ENCODE peak calls at places on chromosomes 11 and 22, in ten cellular contexts. F is right atrium auricular region, L is kidney epithelial cell, D is RWPE1, P is choroid plexus epithelial cell, I is ovary, V is AG04450, B is NB4, J is GM20000, G is stomach. M is an unnamed sample.

GRCh38 chr22:39316440-39317083 is 2.9 kb downstream of the RPL3 start:
- DNase-seq in F (peak), L (peak), D (peak), P (peak), I (peak), V (peak), B (peak), J (peak), G (peak), M (peak)

GRCh38 chr11:36718481-36718880 is 120.4 kb upstream of the RAG2 start:
- DNase-seq in F (no peak), L (no peak), D (no peak), P (no peak), I (no peak), V (no peak), B (no peak), J (no peak), G (no peak), M (no peak)

GRCh38 chr22:32286290-32286840 is 31.2 kb upstream of the SLC5A4 start:
- DNase-seq in F (no peak), L (no peak), D (no peak), P (no peak), I (no peak), V (no peak), B (no peak), J (no peak), G (no peak), M (no peak)

GRCh38 chr11:23403210-23404185 is 543.2 kb upstream of the CCDC179 start:
- DNase-seq in F (no peak), L (no peak), D (no peak), P (no peak), I (peak), V (no peak), B (no peak), J (no peak), G (no peak), M (no peak)

GRCh38 chr11:41497974-41498373 is 38.5 kb upstream of the LRRC4C start:
- DNase-seq in F (no peak), L (no peak), D (no peak), P (peak), I (no peak), V (no peak), B (no peak), J (no peak), G (no peak), M (no peak)

GRCh38 chr11:121930004-121930965 is 185.7 kb downstream of the BLID start:
- DNase-seq in F (no peak), L (peak), D (no peak), P (peak), I (no peak), V (no peak), B (no peak), J (peak), G (no peak), M (no peak)

GRCh38 chr11:63144121-63144520 is at the start of gene SLC22A24:
- DNase-seq in F (no peak), L (no peak), D (no peak), P (no peak), I (no peak), V (no peak), B (no peak), J (no peak), G (no peak), M (no peak)

GRCh38 chr22:30305519-30305905 is 16.2 kb upstream of the CASTOR1 start:
- DNase-seq in F (peak), L (no peak), D (no peak), P (peak), I (peak), V (no peak), B (peak), J (peak), G (peak), M (no peak)

GRCh38 chr22:32823024-32823730 is 21.7 kb downstream of the TIMP3 start:
- DNase-seq in F (no peak), L (no peak), D (no peak), P (peak), I (no peak), V (no peak), B (peak), J (no peak), G (peak), M (peak)

GRCh38 chr22:20463324-20464095 is 25.9 kb upstream of the SCARF2 start:
- DNase-seq in F (no peak), L (no peak), D (no peak), P (no peak), I (no peak), V (no peak), B (peak), J (peak), G (no peak), M (no peak)

GRCh38 chr22:22710719-22711531 is 66.5 kb downstream of the GGTLC2 start:
- DNase-seq in F (peak), L (no peak), D (peak), P (peak), I (peak), V (no peak), B (peak), J (peak), G (peak), M (peak)

GRCh38 chr22:22712666-22713365 is 68.4 kb downstream of the GGTLC2 start:
- DNase-seq in F (peak), L (no peak), D (no peak), P (no peak), I (no peak), V (no peak), B (no peak), J (no peak), G (no peak), M (no peak)

GRCh38 chr22:22711532-22711913 is 67.1 kb downstream of the GGTLC2 start:
- DNase-seq in F (peak), L (no peak), D (no peak), P (no peak), I (no peak), V (no peak), B (no peak), J (no peak), G (no peak), M (no peak)

GRCh38 chr22:22712092-22712658 is 67.8 kb downstream of the GGTLC2 start:
- DNase-seq in F (peak), L (no peak), D (no peak), P (no peak), I (no peak), V (no peak), B (no peak), J (no peak), G (no peak), M (no peak)

DNA sequence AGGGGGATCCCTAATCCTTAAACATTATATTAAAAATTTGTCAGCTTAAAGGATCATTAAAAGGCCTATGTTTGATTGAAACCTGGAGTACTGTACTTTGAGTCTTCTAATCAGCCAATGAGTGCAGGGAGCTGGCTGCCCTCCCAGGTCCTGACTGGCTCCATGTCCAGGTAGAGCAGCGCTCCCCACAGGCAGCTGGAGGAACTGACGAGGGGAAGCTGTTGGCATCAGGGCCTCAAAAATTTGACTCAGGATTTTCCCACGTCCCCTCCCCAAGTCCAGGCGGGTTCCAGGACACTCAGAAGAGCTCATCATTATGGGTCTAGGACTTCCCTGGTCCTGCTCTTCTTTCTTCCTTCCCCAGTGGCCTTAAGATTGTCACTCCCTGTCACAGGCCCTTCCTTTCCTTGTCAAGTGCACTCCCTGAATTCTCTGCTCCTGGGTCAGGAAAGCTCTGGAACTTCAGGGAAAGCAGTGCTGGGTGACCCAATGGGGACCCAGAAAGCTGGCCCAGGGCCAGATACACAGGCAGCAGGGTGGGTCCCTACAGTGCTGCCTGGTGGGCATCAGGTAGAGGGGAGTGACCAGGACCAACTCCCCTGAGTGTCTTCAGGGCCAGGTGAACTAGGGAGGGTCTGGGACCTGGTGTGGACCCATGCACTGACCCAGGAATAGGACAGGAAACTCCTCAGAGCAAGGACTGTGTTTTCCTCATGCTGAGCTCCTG is 65.5 kb downstream of the GGTLC2 start:
- DNase-seq in F (peak), L (no peak), D (no peak), P (peak), I (no peak), V (no peak), B (peak), J (no peak), G (no peak), M (no peak)
- TF ChIP-seq CTCF in F (no peak), L (peak), D (no peak), P (peak), I (no peak), V (no peak), B (peak), J (no peak), G (no peak), M (no peak)

GRCh38 chr11:34639545-34639944 is 18.7 kb downstream of the EHF start:
- DNase-seq in F (no peak), L (no peak), D (no peak), P (no peak), I (no peak), V (no peak), B (no peak), J (no peak), G (no peak), M (no peak)

GRCh38 chr11:34641981-34642380 is 21.1 kb downstream of the EHF start:
- DNase-seq in F (no peak), L (no peak), D (no peak), P (no peak), I (no peak), V (no peak), B (no peak), J (no peak), G (no peak), M (peak)

GRCh38 chr11:34640050-34640971 is 19.4 kb downstream of the EHF start:
- DNase-seq in F (no peak), L (peak), D (peak), P (peak), I (no peak), V (no peak), B (no peak), J (no peak), G (peak), M (peak)

GRCh38 chr11:34643846-34644245 is 23.0 kb downstream of the EHF start:
- DNase-seq in F (no peak), L (no peak), D (no peak), P (no peak), I (no peak), V (no peak), B (no peak), J (no peak), G (no peak), M (no peak)

GRCh38 chr11:34641456-34641855 is 20.6 kb downstream of the EHF start:
- DNase-seq in F (no peak), L (no peak), D (no peak), P (no peak), I (no peak), V (no peak), B (no peak), J (no peak), G (no peak), M (no peak)
- TF ChIP-seq CTCF in F (no peak), L (no peak), D (no peak), P (no peak), I (no peak), V (no peak), B (no peak), J (no peak), G (no peak), M (no peak)

GRCh38 chr11:61812736-61813411 is 3.9 kb downstream of the FADS1 start:
- DNase-seq in F (no peak), L (no peak), D (no peak), P (no peak), I (no peak), V (no peak), B (no peak), J (no peak), G (no peak), M (no peak)

GRCh38 chr11:61816736-61817455 is at the start of gene FADS1:
- DNase-seq in F (peak), L (peak), D (peak), P (peak), I (peak), V (peak), B (peak), J (peak), G (peak), M (peak)

GRCh38 chr11:61814242-61814957 is 2.4 kb downstream of the FADS1 start:
- DNase-seq in F (no peak), L (no peak), D (no peak), P (peak), I (no peak), V (no peak), B (peak), J (no peak), G (no peak), M (no peak)

GRCh38 chr11:61815790-61816735 is 740 bp downstream of the FADS1 start:
- DNase-seq in F (peak), L (no peak), D (peak), P (peak), I (peak), V (no peak), B (peak), J (peak), G (peak), M (peak)

DNA sequence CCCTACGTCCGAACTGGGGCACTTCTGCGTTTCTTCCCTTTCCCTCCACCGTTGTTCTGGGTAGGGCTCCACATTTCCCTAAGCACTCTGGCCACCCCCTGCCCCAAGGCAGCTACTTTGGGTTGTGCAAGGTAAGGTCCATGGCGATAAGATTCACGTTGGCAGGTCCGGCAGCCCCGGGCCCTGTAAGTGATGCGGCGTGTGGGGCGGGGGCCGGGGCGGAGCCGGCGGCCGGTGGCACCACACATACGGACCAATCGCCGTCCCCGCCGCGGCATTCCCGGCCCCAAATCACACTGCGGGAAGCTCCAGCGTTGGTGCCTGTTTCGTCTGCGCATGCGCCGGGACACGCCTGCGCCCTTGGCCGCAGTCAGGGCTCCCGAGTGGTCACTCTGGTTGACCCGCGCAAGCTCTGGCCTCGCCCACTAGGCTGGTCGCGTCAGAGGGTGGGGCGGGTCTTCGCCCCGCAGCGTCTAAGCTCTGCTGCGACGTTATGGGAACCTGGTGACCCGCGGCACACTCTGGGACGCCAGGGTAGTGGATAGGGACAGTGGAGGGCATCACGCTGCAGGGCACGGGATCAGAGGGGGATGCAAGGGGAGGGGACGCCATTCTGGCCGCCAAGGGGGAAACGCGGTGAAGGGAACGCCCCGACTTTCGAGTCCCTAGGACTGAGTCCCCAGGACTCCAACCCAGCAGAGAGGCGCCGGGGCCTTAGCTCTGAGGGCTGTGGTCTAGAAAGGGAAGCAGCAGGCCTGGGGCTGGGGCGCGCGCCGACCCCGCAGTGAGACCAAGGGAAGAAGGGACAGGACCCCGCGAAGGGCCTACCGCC is 1.6 kb downstream of the FADS1 start:
- DNase-seq in F (peak), L (peak), D (peak), P (peak), I (peak), V (peak), B (peak), J (peak), G (peak), M (peak)
- TF ChIP-seq CTCF in F (no peak), L (no peak), D (no peak), P (no peak), I (peak), V (no peak), B (no peak), J (no peak), G (no peak), M (no peak)

GRCh38 chr22:22684605-22685561 is 40.5 kb downstream of the GGTLC2 start:
- DNase-seq in F (no peak), L (no peak), D (no peak), P (peak), I (no peak), V (peak), B (peak), J (peak), G (no peak), M (peak)
- TF ChIP-seq CTCF in F (no peak), L (peak), D (no peak), P (peak), I (no peak), V (peak), B (peak), J (peak), G (peak), M (peak)